ENCODE peak calls at places on chromosomes 11 and 22, in five cellular contexts. D is ovary, M is right lobe of liver, T is mucosa of descending colon, J is brain microvascular endothelial cell. H is an unnamed sample.

GRCh38 chr11:19576054-19576453 is 136.6 kb upstream of the NAV2 start:
- DNase-seq in T (no peak), D (no peak), J (no peak), M (no peak), H (no peak)

GRCh38 chr11:2725367-2726300 is 25.8 kb upstream of the KCNQ1OT1 start:
- DNase-seq in T (no peak), D (peak), J (peak), M (no peak), H (peak)

GRCh38 chr11:130404727-130405126 is 23.7 kb downstream of the ADAMTS8 start:
- DNase-seq in J (no peak), M (no peak), D (no peak), T (no peak), H (no peak)

GRCh38 chr22:32476804-32477203 is 2.2 kb downstream of the FBXO7 start:
- DNase-seq in T (no peak), D (no peak), J (no peak), M (no peak), H (no peak)

GRCh38 chr11:8933931-8934330 is 1.2 kb upstream of the C11orf16 start:
- DNase-seq in T (no peak), J (no peak), D (no peak), M (no peak), H (no peak)

GRCh38 chr11:30344085-30344484 is 21.2 kb downstream of the ARL14EP start:
- DNase-seq in D (no peak), J (no peak), T (no peak), M (no peak), H (no peak)

GRCh38 chr22:36339171-36340065 is 48.3 kb downstream of the MYH9 start:
- DNase-seq in J (peak), D (no peak), M (no peak), T (no peak), H (no peak)

GRCh38 chr11:33735166-33735425 is 1.1 kb downstream of the CD59 start:
- DNase-seq in J (no peak), D (no peak), T (no peak), M (no peak), H (no peak)

GRCh38 chr11:104490182-104490581 is 326.2 kb upstream of the PDGFD start:
- DNase-seq in D (no peak), J (no peak), M (no peak), T (no peak), H (no peak)

GRCh38 chr11:116376547-116376946 is 396.2 kb downstream of the BUD13 start:
- DNase-seq in M (no peak), J (no peak), T (no peak), D (no peak), H (no peak)

GRCh38 chr11:120883404-120884135 is 140.3 kb upstream of the TBCEL start:
- DNase-seq in M (no peak), J (no peak), D (no peak), T (no peak), H (peak)

GRCh38 chr11:35454362-35454761 is 35.0 kb upstream of the SLC1A2 start:
- DNase-seq in J (no peak), M (no peak), D (no peak), T (no peak), H (no peak)

GRCh38 chr11:726278-726915 is 20.4 kb downstream of the EPS8L2 start:
- DNase-seq in J (no peak), M (peak), T (peak), D (peak), H (no peak)

GRCh38 chr11:36409152-36409713 is 100.8 kb downstream of the TRAF6 start:
- DNase-seq in T (no peak), M (no peak), J (peak), D (no peak), H (no peak)

GRCh38 chr11:78218707-78219492 is 30.2 kb downstream of the USP35 start:
- DNase-seq in J (no peak), M (no peak), D (no peak), T (no peak), H (no peak)

GRCh38 chr11:5749836-5750235 is 4.2 kb upstream of the OR52N4 start:
- DNase-seq in M (no peak), J (no peak), D (no peak), T (no peak), H (no peak)

GRCh38 chr22:49657275-49657973 is 170.2 kb downstream of the BRD1 start:
- DNase-seq in D (peak), J (no peak), T (peak), M (no peak), H (peak)

GRCh38 chr22:49655168-49655812 is 172.4 kb downstream of the BRD1 start:
- DNase-seq in T (no peak), M (no peak), J (no peak), D (no peak), H (no peak)

GRCh38 chr22:49658902-49659280 is 168.8 kb downstream of the BRD1 start:
- DNase-seq in D (peak), M (no peak), J (no peak), T (no peak), H (no peak)

GRCh38 chr22:49657974-49658550 is 169.6 kb downstream of the BRD1 start:
- DNase-seq in J (no peak), T (no peak), D (peak), M (no peak), H (no peak)

GRCh38 chr22:49656291-49656851 is 171.3 kb downstream of the BRD1 start:
- DNase-seq in J (no peak), D (no peak), T (peak), M (no peak), H (no peak)
- H3K4me3 ChIP-seq in J (no peak), D (peak), T (no peak), M (peak), H (peak)

GRCh38 chr11:125223901-125224331 is 59.4 kb downstream of the PKNOX2 start:
- DNase-seq in T (no peak), J (no peak), D (no peak), M (peak), H (no peak)
- TF ChIP-seq CTCF in T (no peak), J (no peak), D (no peak), M (no peak), H (no peak)

GRCh38 chr11:128520206-128520885 is 67.0 kb downstream of the ETS1 start:
- DNase-seq in J (no peak), T (no peak), M (no peak), D (no peak), H (no peak)
- H3K4me3 ChIP-seq in J (peak), T (no peak), M (peak), D (peak), H (peak)

GRCh38 chr11:102367364-102367763 is 20.4 kb downstream of the BIRC2 start:
- DNase-seq in T (no peak), M (no peak), D (no peak), J (no peak), H (no peak)
- TF ChIP-seq CTCF in T (no peak), M (no peak), D (no peak), J (peak), H (no peak)

GRCh38 chr22:23760056-23760455 is 2.7 kb upstream of the C22orf15 start:
- DNase-seq in D (no peak), M (no peak), T (no peak), J (no peak), H (no peak)

GRCh38 chr22:23764931-23765881 is 2.4 kb downstream of the C22orf15 start:
- DNase-seq in M (peak), T (no peak), D (no peak), J (no peak), H (no peak)

GRCh38 chr22:23762866-23763578 is at the start of gene C22orf15:
- DNase-seq in D (no peak), T (no peak), M (no peak), J (no peak), H (no peak)

GRCh38 chr22:23767303-23767672 is 484 bp downstream of the CHCHD10 start:
- DNase-seq in M (no peak), T (no peak), J (no peak), D (no peak), H (no peak)

GRCh38 chr22:23763579-23764331 is 965 bp downstream of the C22orf15 start:
- DNase-seq in D (no peak), J (no peak), M (no peak), T (peak), H (no peak)
- H3K4me3 ChIP-seq in D (no peak), J (no peak), M (no peak), T (no peak), H (no peak)

DNA sequence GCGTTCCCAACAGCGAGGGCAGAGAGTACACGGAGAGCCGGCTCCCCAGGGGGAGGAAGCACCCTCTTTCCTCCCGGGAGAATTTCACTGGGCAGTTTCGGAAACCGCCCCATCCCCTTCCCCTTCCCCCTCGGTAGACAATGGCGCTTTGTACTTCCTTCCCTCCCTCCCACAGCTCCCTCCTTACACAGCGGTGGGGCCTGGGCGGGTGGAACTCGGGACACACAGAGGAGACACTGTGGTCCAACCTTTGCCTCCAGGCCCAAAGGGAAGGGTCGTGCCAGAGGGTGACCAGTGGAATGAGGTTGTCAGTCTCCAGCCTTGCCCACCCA is 4.3 kb downstream of the SMTN start:
- DNase-seq in D (no peak), T (peak), M (no peak), J (no peak), H (peak)
- TF ChIP-seq CTCF in D (peak), T (no peak), M (no peak), J (no peak), H (no peak)

GRCh38 chr11:74008373-74009229 is at the start of gene UCP3:
- DNase-seq in D (no peak), J (no peak), M (no peak), T (no peak), H (no peak)
- H3K4me3 ChIP-seq in D (no peak), J (no peak), M (no peak), T (no peak), H (no peak)

GRCh38 chr11:113796663-113797259 is 17.2 kb downstream of the CLDN25 start:
- DNase-seq in M (no peak), T (no peak), D (no peak), J (peak), H (no peak)
- TF ChIP-seq CTCF in M (peak), T (peak), D (peak), J (peak), H (peak)

GRCh38 chr22:33922268-33922667 is 2.0 kb upstream of the LARGE1 start:
- DNase-seq in M (peak), D (peak), J (peak), T (peak), H (peak)

GRCh38 chr22:33923660-33924246 is 3.5 kb upstream of the LARGE1 start:
- DNase-seq in M (no peak), D (peak), J (peak), T (peak), H (peak)

GRCh38 chr22:33921576-33922181 is 1.4 kb upstream of the LARGE1 start:
- DNase-seq in T (peak), J (peak), M (peak), D (peak), H (peak)

GRCh38 chr22:33920927-33921575 is 775 bp upstream of the LARGE1 start:
- DNase-seq in M (peak), D (peak), J (peak), T (peak), H (peak)

DNA sequence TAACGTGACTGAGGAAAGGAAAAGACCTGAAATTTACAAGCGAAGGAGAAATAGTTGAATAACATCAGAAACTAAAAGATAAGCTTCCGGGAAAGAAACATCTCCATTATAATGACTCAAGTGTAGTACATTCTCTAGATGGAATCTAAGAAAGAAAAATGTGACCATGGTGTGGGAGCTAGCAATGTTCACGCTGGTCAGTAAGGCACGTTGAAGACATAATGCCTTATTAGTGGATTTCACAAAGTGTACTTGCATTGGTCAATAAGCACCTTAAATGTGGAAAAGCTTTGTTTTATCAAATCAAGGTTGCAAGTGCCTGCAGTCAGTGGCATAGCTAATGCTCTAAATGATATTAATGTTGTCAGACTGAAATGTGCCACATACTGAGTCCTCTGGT is 2.8 kb upstream of the LARGE1 start:
- DNase-seq in D (no peak), J (no peak), M (no peak), T (no peak), H (no peak)
- H3K4me3 ChIP-seq in D (peak), J (no peak), M (peak), T (no peak), H (peak)